ENCODE peak calls at places on chromosome 20, in nine cellular contexts. W, T, P, Q, C, D, O, X and V are unnamed samples.

GRCh38 chr20:59157064-59157463 is 6.6 kb upstream of the ZNF831 start:
- DNase-seq in O (no peak), D (no peak), Q (no peak), W (no peak), C (no peak), X (no peak), T (no peak), P (no peak), V (no peak)

GRCh38 chr20:32982617-32983458 is 21.4 kb downstream of the SUN5 start:
- DNase-seq in C (no peak), P (no peak), Q (no peak), T (no peak), O (no peak), D (no peak), W (no peak), X (no peak), V (no peak)

GRCh38 chr20:60974022-60974421 is 278.0 kb upstream of the CDH4 start:
- DNase-seq in P (no peak), Q (no peak), X (no peak), C (no peak), O (no peak), T (no peak), W (no peak), D (no peak), V (no peak)

GRCh38 chr20:61663521-61664425 is 401.9 kb downstream of the TAF4 start:
- DNase-seq in X (no peak), T (no peak), Q (no peak), C (no peak), W (no peak), O (no peak), D (no peak), P (no peak), V (no peak)

GRCh38 chr20:62064788-62065668 is 653 bp downstream of the TAF4 start:
- DNase-seq in C (peak), P (no peak), O (no peak), W (no peak), X (no peak), Q (no peak), T (no peak), D (no peak), V (no peak)

GRCh38 chr20:15930324-15931305 is 642.6 kb downstream of the KIF16B start:
- DNase-seq in W (peak), P (no peak), D (peak), T (no peak), Q (no peak), X (peak), O (no peak), C (no peak), V (no peak)

GRCh38 chr20:16566080-16566479 is 7.2 kb downstream of the KIF16B start:
- DNase-seq in Q (no peak), T (no peak), O (no peak), D (no peak), X (no peak), W (no peak), C (no peak), P (no peak), V (no peak)

GRCh38 chr20:62860924-62861691 is 514 bp downstream of the TCFL5 start:
- DNase-seq in O (peak), Q (no peak), D (peak), W (no peak), T (peak), C (peak), X (peak), P (no peak), V (peak)

GRCh38 chr20:10524034-10524476 is 89.0 kb downstream of the SLX4IP start:
- DNase-seq in C (no peak), T (peak), X (peak), O (no peak), Q (no peak), W (no peak), D (peak), P (no peak), V (no peak)

GRCh38 chr20:8527998-8528397 is 395.9 kb downstream of the PLCB1 start:
- DNase-seq in O (no peak), D (peak), P (no peak), C (no peak), W (peak), X (peak), T (no peak), Q (no peak), V (no peak)

GRCh38 chr20:41654292-41654691 is 36.1 kb upstream of the CHD6 start:
- DNase-seq in Q (no peak), T (no peak), D (no peak), C (no peak), W (no peak), X (no peak), O (no peak), P (no peak), V (no peak)

GRCh38 chr20:50625986-50626677 is 65.2 kb downstream of the RIPOR3 start:
- DNase-seq in C (no peak), D (peak), W (no peak), X (peak), O (no peak), T (peak), Q (peak), P (no peak), V (no peak)

GRCh38 chr20:25287631-25288290 is 39.9 kb downstream of the PYGB start:
- DNase-seq in C (peak), X (no peak), W (no peak), Q (no peak), P (no peak), O (no peak), D (no peak), T (no peak), V (no peak)

GRCh38 chr20:33524261-33524660 is 34.4 kb downstream of the CBFA2T2 start:
- DNase-seq in C (no peak), P (no peak), W (no peak), Q (no peak), T (no peak), O (no peak), D (peak), X (no peak), V (no peak)

DNA sequence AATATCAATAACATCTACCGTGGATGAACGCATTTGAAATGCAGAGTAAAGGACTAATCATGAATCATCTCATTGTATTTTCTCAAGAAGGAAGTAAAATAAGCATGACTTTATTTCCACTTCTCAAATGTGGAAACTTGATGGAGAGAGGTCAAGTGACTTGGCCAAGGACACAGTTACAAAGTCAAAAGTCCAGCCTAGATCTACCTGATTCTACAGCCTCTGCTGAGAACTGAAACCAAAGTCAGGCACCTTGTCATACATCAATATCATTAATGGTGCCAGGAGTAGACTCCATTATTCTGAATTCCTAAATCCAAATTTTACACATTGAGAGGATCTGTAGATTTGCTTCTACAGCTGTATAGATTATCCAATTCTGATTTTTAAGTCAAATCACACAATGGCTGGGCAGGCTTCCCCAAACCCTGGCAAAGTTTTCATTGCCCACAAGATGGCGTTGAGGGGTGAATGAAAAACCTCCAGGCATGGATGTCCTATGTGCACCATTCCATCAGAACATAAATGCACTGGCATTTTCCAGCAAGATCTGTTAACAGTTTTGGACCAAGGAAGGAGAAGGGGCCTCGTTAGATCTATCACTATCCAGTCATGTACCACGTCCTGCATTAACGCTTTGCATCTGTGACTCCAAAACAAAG is 423.0 kb downstream of the MAFB start:
- DNase-seq in P (no peak), O (no peak), Q (peak), D (peak), C (no peak), X (peak), T (no peak), W (no peak), V (no peak)
- TF ChIP-seq CTCF in P (peak), O (peak), Q (peak), D (peak), C (peak), X (peak), T (peak), W (peak), V (no peak)

DNA sequence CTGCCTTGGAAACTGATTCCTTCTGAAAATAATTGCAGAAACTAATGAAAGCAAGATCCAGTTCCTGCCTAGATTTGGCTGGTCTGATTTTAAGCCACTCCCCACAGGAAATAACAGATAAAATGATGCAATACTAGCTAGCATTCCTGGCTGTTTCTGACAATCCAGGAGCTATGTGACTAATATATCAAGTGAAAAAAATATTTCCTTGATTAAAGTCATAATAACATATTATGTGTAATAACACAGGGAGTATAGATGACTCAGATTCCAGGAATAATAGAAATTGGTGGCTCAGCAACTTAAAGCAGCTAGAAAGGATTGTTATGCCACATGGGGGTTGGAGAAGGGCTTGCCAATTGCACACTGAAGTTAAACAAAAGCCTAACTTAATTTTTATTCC is 182.7 kb upstream of the SALL4 start:
- DNase-seq in W (peak), O (no peak), T (no peak), X (peak), Q (no peak), C (no peak), P (peak), D (peak), V (no peak)
- TF ChIP-seq CTCF in W (no peak), O (no peak), T (no peak), X (no peak), Q (no peak), C (no peak), P (no peak), D (peak), V (no peak)

DNA sequence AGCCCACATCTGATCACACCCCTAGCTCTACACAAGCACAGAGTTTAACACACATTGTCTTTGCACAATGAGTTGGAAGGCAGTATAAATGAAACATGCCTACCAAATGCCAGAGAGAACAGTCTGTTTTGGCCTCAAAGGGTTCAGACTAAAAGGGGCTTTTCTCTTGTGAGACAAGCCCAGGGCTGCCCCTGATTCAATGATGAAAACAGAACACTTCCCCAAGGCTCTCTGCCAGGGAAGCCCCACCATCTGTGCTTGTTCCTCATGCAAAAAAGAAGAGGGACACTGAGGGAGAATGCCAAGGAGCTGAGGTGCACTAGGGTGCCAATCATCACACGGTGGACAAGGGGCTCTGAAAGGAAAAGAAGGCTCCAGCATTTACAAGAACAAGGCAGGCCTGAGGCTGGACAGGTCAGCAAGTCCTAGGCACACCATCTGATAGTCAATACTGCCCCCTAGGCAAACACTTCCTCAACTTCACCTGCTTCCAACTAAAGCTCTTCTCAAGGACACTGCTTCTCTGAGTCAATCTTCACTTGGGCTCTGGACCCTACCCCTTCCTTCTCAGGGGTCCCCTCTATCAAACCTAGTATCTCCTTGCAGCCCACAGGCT is 37.5 kb upstream of the SLC4A11 start:
- DNase-seq in P (peak), X (peak), T (peak), D (peak), Q (peak), W (no peak), O (no peak), C (no peak), V (no peak)
- TF ChIP-seq CTCF in P (no peak), X (peak), T (peak), D (peak), Q (peak), W (peak), O (no peak), C (no peak), V (no peak)

GRCh38 chr20:45827030-45827652 is at the start of gene TNNC2:
- DNase-seq in W (no peak), O (no peak), X (no peak), D (no peak), P (no peak), Q (no peak), T (no peak), C (no peak), V (no peak)

GRCh38 chr20:45821942-45822341 is 5.2 kb downstream of the TNNC2 start:
- DNase-seq in T (no peak), X (no peak), P (no peak), C (no peak), D (no peak), Q (peak), O (no peak), W (no peak), V (no peak)

GRCh38 chr20:45822863-45823262 is 4.2 kb downstream of the TNNC2 start:
- DNase-seq in P (no peak), W (no peak), Q (peak), O (no peak), C (peak), T (no peak), X (peak), D (peak), V (no peak)

GRCh38 chr20:45826381-45827019 is 612 bp downstream of the TNNC2 start:
- DNase-seq in T (no peak), D (peak), X (peak), O (peak), Q (no peak), C (no peak), W (no peak), P (no peak), V (no peak)

DNA sequence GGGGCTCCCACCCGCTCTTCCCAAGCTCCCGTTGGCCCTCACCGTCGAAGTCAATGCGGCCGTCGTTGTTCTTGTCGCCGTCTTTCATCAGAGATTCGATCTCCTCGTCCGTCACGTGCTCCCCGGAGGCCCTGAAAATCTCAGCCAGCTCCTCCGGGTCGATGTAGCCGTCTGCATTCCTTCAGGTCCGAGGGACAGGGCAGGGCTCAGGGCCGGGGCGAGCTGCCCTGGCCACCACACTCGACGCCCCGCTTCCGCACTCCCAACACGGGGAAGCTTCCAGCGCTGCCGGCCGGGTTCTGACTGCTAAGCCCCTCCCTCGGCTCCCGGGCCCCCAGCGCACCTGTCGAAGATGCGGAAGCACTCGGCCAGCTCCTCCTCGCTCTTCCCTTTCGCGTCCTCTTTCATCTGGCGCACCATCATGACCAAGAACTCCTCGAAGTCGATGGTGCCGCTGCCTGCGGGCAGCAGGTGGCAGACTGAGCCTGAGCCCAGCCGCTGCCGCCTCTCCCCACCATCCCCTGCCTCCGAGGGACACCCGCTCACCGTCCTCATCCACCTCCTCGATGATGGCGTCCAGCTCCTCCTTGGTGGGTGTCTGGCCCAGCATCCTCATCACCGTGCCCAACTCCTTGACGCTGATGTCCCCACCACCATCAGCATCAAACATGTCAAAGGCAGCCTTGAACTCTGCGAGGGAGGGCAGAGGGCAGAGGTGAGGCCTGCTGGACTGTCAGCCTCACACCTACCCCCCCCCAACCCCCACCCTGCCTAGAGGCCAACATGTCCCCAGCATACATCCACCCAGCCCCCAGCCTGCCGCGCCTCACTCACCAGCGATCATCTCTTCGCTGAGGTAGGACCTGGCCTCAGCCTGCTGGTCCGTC is 2.9 kb downstream of the TNNC2 start:
- DNase-seq in Q (peak), C (no peak), T (peak), D (peak), P (no peak), W (no peak), O (no peak), X (peak), V (peak)
- TF ChIP-seq CTCF in Q (peak), C (no peak), T (peak), D (peak), P (peak), W (peak), O (peak), X (peak), V (no peak)

GRCh38 chr20:14741616-14742015 is 404.2 kb upstream of the FLRT3 start:
- DNase-seq in P (no peak), X (peak), D (no peak), C (no peak), Q (no peak), O (no peak), W (no peak), T (no peak), V (no peak)
- TF ChIP-seq CTCF in P (no peak), X (no peak), D (no peak), C (no peak), Q (no peak), O (no peak), W (no peak), T (no peak), V (no peak)

DNA sequence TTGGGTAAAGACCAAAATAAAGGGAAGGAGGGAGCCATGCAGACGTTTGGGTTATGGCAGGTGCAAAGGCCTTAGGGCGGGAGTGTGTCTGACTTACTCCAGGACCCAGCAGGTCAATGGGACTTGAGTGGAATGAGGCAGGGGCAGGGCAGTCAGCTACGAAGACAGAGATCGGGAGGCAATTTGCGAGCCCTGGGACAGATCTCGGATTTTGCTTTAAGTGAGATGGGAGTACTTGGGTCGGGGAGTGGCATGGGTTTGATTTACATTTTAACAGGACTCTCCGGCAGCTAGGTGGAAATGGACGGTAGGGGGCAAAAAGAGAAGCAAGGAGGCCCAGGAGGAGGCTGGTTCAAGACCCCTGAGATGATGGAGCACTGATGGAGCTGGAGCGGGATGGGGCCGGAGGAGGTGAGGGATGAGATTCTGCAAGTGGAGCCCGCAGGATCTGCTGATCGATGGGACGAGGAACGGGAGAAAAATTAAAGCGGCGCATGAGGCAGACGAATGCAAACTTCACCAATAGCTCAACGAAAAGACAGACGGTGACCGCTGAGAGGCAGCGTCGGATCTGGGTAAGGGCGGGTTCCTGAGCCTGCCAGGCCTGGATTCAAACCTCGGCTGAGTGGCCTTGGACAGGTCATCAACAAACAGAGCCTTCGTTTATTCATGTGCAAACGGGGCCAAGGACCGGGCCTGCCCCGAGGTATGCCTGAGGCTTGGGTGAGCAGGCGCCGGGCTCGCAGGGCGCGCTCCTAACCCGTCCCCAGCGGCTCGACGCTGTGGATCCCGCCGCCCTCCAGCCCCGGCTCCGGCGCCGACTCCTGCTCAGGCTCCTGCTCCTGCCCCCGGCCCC is 774 bp upstream of the RBCK1 start:
- DNase-seq in P (peak), X (peak), Q (peak), T (peak), O (peak), W (peak), D (peak), C (peak), V (no peak)
- TF ChIP-seq CTCF in P (no peak), X (peak), Q (peak), T (peak), O (no peak), W (peak), D (peak), C (no peak), V (no peak)

GRCh38 chr20:38727602-38728236 is 3.4 kb downstream of the SLC32A1 start:
- DNase-seq in O (no peak), Q (no peak), T (no peak), P (no peak), W (no peak), C (no peak), X (no peak), D (no peak), V (peak)

GRCh38 chr20:38724603-38725457 is 544 bp downstream of the SLC32A1 start:
- DNase-seq in P (no peak), C (no peak), Q (no peak), X (no peak), O (no peak), T (peak), D (no peak), W (no peak), V (no peak)

GRCh38 chr20:38726849-38727601 is 2.7 kb downstream of the SLC32A1 start:
- DNase-seq in Q (peak), X (no peak), D (no peak), P (no peak), C (no peak), W (no peak), O (no peak), T (peak), V (peak)

GRCh38 chr20:38725458-38725958 is 1.2 kb downstream of the SLC32A1 start:
- DNase-seq in Q (no peak), C (no peak), O (no peak), D (no peak), X (no peak), W (no peak), T (no peak), P (no peak), V (no peak)

GRCh38 chr20:38725959-38726848 is 1.9 kb downstream of the SLC32A1 start:
- DNase-seq in T (peak), D (peak), O (no peak), C (no peak), X (no peak), Q (no peak), W (no peak), P (no peak), V (peak)
- TF ChIP-seq CTCF in T (peak), D (peak), O (no peak), C (no peak), X (peak), Q (no peak), W (peak), P (peak), V (no peak)